ENCODE peak calls at places on chromosomes 16 and 17, in ten cellular contexts. W is uterus, B is fibroblast of mammary gland, L is colonic mucosa, K is MM.1S, Q is Peyer's patch, R is foreskin fibroblast, M is left ventricle myocardium inferior, V is sigmoid colon, I is astrocyte of the spinal cord. C is an unnamed sample.

GRCh38 chr16:65905326-65905725 is 461.2 kb upstream of the CDH5 start:
- DNase-seq in R (no peak), V (no peak), L (no peak), B (no peak), K (no peak), W (no peak), Q (no peak), I (no peak), M (no peak), C (no peak)

GRCh38 chr17:77553459-77554066 is 404.9 kb upstream of the TNRC6C start:
- DNase-seq in I (no peak), K (no peak), M (no peak), R (no peak), W (no peak), L (no peak), V (no peak), Q (no peak), B (no peak), C (no peak)

GRCh38 chr17:67138392-67138791 is 94.0 kb downstream of the CACNG1 start:
- DNase-seq in Q (no peak), I (no peak), R (no peak), M (no peak), L (no peak), B (no peak), V (no peak), W (no peak), K (no peak), C (no peak)

GRCh38 chr17:3003401-3004149 is 59.8 kb downstream of the OR1D5 start:
- DNase-seq in L (peak), M (peak), Q (no peak), R (no peak), K (no peak), I (no peak), W (peak), V (peak), B (no peak), C (no peak)

GRCh38 chr17:8071496-8071895 is 16.0 kb downstream of the ALOX12B start:
- DNase-seq in V (no peak), B (no peak), I (no peak), M (no peak), W (no peak), L (no peak), Q (no peak), K (no peak), R (no peak), C (no peak)

GRCh38 chr16:77657016-77657415 is 65.3 kb upstream of the NUDT7 start:
- DNase-seq in W (no peak), I (peak), Q (no peak), L (no peak), B (peak), R (no peak), K (no peak), M (no peak), V (no peak), C (no peak)

GRCh38 chr17:50844117-50844700 is 8.8 kb downstream of the WFIKKN2 start:
- DNase-seq in R (no peak), W (no peak), I (no peak), K (no peak), B (no peak), Q (no peak), M (no peak), L (no peak), V (no peak), C (no peak)

GRCh38 chr16:3536271-3536671 is 35.5 kb downstream of the CLUAP1 start:
- DNase-seq in I (peak), K (no peak), V (no peak), W (no peak), B (peak), R (peak), Q (no peak), L (no peak), M (no peak), C (no peak)

GRCh38 chr17:2055494-2056220 is 754 bp downstream of the HIC1 start:
- DNase-seq in V (peak), L (no peak), M (no peak), I (peak), K (no peak), B (no peak), R (no peak), Q (peak), W (peak), C (no peak)

GRCh38 chr16:65947951-65948350 is 418.5 kb upstream of the CDH5 start:
- DNase-seq in I (no peak), B (no peak), M (no peak), K (no peak), R (no peak), V (no peak), W (no peak), Q (no peak), L (no peak), C (no peak)

GRCh38 chr17:59572301-59572924 is 7.0 kb downstream of the DHX40 start:
- DNase-seq in L (no peak), Q (no peak), R (peak), K (no peak), V (no peak), W (no peak), B (peak), I (no peak), M (no peak), C (no peak)

GRCh38 chr16:66590322-66590721 is 11.1 kb downstream of the CMTM2 start:
- DNase-seq in R (no peak), W (no peak), K (peak), I (no peak), V (no peak), L (no peak), M (no peak), Q (no peak), B (no peak), C (no peak)

GRCh38 chr16:25692307-25692706 is 548 bp downstream of the HS3ST4 start:
- DNase-seq in W (no peak), V (no peak), R (no peak), M (no peak), Q (no peak), B (no peak), K (no peak), I (no peak), L (no peak), C (no peak)

GRCh38 chr16:82845076-82845475 is 218.3 kb downstream of the CDH13 start:
- DNase-seq in K (no peak), W (no peak), B (no peak), R (no peak), L (no peak), V (no peak), Q (no peak), I (no peak), M (no peak), C (no peak)

GRCh38 chr17:75693500-75694481 is 26.7 kb downstream of the SAP30BP start:
- DNase-seq in Q (peak), M (peak), W (peak), K (no peak), I (peak), R (peak), L (no peak), B (peak), V (peak), C (peak)

GRCh38 chr17:7839890-7840260 is 5.9 kb downstream of the KDM6B start:
- DNase-seq in W (no peak), V (peak), L (no peak), B (peak), R (no peak), Q (no peak), K (no peak), I (peak), M (no peak), C (no peak)

GRCh38 chr17:55699178-55699865 is 23.3 kb downstream of the TMEM100 start:
- DNase-seq in K (no peak), Q (no peak), R (no peak), L (no peak), I (no peak), M (no peak), B (no peak), V (no peak), W (peak), C (no peak)

GRCh38 chr16:74586948-74587347 is 20.0 kb downstream of the GLG1 start:
- DNase-seq in K (no peak), R (no peak), L (no peak), V (no peak), M (no peak), I (no peak), Q (no peak), B (no peak), W (no peak), C (no peak)

GRCh38 chr17:39775075-39775474 is 37.3 kb downstream of the GRB7 start:
- DNase-seq in K (peak), W (no peak), M (no peak), Q (no peak), V (no peak), B (no peak), I (no peak), L (no peak), R (no peak), C (no peak)

GRCh38 chr17:55348749-55349354 is 72.8 kb downstream of the MMD start:
- DNase-seq in I (peak), W (peak), K (peak), R (peak), Q (no peak), V (peak), L (peak), B (peak), M (no peak), C (no peak)

GRCh38 chr16:87391324-87391949 is 699 bp upstream of the MAP1LC3B start:
- DNase-seq in I (no peak), L (peak), K (no peak), B (peak), M (peak), W (peak), Q (peak), V (peak), R (peak), C (no peak)

GRCh38 chr17:13074026-13074425 is 56.2 kb upstream of the ELAC2 start:
- DNase-seq in W (no peak), L (no peak), K (no peak), Q (no peak), R (peak), M (no peak), B (peak), V (no peak), I (peak), C (no peak)

GRCh38 chr16:46757339-46758050 is 9.4 kb upstream of the MYLK3 start:
- DNase-seq in R (no peak), M (peak), V (no peak), K (no peak), B (no peak), Q (no peak), W (no peak), L (no peak), I (no peak), C (no peak)

GRCh38 chr17:34000639-34001038 is 254.4 kb upstream of the CCL2 start:
- DNase-seq in Q (no peak), B (no peak), V (no peak), M (no peak), W (no peak), L (no peak), K (no peak), R (no peak), I (no peak), C (no peak)

GRCh38 chr17:74605361-74605760 is 13.3 kb upstream of the CD300LD start:
- DNase-seq in K (no peak), L (no peak), Q (no peak), M (peak), W (peak), B (peak), R (peak), V (peak), I (peak), C (peak)

GRCh38 chr17:65584604-65585521 is 23.4 kb upstream of the AXIN2 start:
- DNase-seq in M (peak), I (no peak), W (no peak), Q (no peak), V (no peak), R (no peak), L (no peak), B (no peak), K (no peak), C (no peak)

GRCh38 chr16:28263305-28263704 is 29.0 kb upstream of the SBK1 start:
- DNase-seq in M (no peak), I (no peak), W (no peak), R (no peak), B (no peak), V (no peak), L (no peak), K (no peak), Q (no peak), C (no peak)

GRCh38 chr16:56610017-56610608 is 1.7 kb downstream of the MT2A start:
- DNase-seq in R (peak), Q (peak), L (peak), V (peak), I (peak), K (no peak), M (no peak), W (peak), B (peak), C (peak)

GRCh38 chr17:63441654-63442053 is 4.5 kb downstream of the CYB561 start:
- DNase-seq in K (no peak), Q (no peak), B (no peak), V (no peak), W (no peak), M (no peak), I (no peak), L (no peak), R (no peak), C (no peak)

GRCh38 chr16:16036359-16036792 is 87.0 kb downstream of the ABCC1 start:
- DNase-seq in B (no peak), M (no peak), K (no peak), W (no peak), V (no peak), I (no peak), Q (no peak), R (no peak), L (no peak), C (no peak)

GRCh38 chr17:16251556-16251955 is 34.5 kb downstream of the PIGL start:
- DNase-seq in I (no peak), M (no peak), V (no peak), K (no peak), L (no peak), R (no peak), W (no peak), B (no peak), Q (no peak), C (no peak)

DNA sequence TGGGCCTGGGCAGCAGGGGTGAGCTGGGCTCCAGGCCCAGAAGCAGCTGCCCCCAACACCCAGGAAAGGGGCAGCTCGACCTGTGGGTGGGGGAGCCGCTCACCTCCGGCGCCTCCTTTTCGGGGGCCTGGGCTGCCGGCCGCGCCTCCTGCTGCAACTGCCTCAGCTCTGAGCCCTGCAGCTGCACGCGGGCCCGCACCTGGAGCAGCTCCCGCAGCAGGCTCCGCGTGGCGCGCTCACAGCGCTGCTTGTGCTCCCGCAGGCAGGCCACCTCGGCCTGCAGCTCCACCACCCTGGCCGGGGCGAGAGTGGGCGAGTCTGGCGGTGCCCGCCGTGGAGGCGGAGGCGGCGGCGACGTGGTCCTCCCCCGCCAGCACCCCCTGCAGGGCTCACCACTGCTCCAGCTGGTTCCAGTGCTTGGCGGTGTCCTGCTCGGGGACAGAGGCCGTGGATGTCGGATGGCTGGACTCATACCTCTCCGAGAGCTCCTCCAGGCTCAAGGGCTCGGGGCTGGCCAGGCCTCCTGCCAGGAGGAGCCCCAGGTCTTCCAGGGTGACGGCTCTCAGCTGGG is 868 bp downstream of the CCDC154 start:
- DNase-seq in Q (no peak), W (no peak), L (no peak), R (no peak), K (no peak), I (no peak), V (no peak), B (no peak), M (no peak), C (no peak)
- TF ChIP-seq CTCF in Q (no peak), W (no peak), L (no peak), R (no peak), K (no peak), I (no peak), V (no peak), B (no peak), M (no peak), C (no peak)

DNA sequence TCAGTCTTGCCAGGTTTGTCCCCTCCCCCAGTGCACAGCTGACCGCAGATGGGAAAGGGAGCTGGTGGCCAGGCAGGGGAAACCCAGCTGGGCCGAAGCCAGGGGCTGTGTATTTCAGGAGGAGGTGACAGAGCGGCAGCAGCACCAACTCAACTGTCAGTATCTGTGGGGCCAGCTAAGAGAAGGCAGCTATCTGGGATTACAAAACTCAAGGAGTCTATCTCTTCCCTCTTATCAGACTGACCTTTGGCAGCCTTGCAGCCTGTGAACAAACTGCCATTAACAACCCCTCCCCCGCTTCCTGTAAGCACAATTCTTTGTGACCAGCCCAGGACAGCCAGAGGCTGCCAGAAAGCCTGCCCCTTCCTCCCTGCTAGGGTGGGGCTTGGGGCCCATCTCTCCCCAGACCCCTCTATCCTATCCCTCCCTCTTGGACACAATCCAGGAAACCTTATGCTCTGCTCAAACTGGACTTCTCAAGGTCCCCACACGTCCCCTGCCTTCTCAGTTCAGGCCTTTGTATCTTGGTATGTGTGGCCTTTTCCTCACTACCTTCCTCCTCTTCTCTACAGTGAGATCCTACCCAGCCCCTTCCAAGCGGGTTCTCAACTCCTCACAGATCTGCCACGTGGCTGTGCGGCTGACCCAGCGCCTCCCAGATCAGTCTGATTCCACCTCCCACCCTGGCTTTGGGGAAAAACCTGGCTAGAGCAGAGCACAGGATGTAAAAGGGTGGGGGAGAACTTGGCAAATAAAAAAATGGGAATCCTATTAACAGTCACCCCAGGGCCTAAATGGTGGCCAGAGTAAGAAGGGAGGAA is 10.5 kb downstream of the ST3GAL2 start:
- DNase-seq in W (peak), K (peak), R (peak), V (peak), M (peak), B (peak), L (peak), I (peak), Q (peak), C (peak)
- H3K4me3 ChIP-seq in W (no peak), K (peak), R (no peak), V (no peak), M (peak), B (no peak), L (no peak), I (no peak), Q (peak), C (no peak)

GRCh38 chr16:71500964-71501363 is 11.8 kb upstream of the ZNF19 start:
- DNase-seq in M (no peak), Q (no peak), V (no peak), I (no peak), W (no peak), R (no peak), K (no peak), B (no peak), L (no peak), C (no peak)
- TF ChIP-seq CTCF in M (no peak), Q (no peak), V (no peak), I (no peak), W (no peak), R (no peak), K (no peak), B (no peak), L (no peak), C (no peak)

GRCh38 chr16:17396762-17397498 is 73.8 kb downstream of the XYLT1 start:
- DNase-seq in M (no peak), W (peak), R (peak), V (no peak), Q (peak), I (peak), K (no peak), B (peak), L (peak), C (no peak)
- H3K4me3 ChIP-seq in M (no peak), W (no peak), R (no peak), V (no peak), Q (no peak), I (no peak), K (no peak), B (no peak), L (no peak), C (no peak)

DNA sequence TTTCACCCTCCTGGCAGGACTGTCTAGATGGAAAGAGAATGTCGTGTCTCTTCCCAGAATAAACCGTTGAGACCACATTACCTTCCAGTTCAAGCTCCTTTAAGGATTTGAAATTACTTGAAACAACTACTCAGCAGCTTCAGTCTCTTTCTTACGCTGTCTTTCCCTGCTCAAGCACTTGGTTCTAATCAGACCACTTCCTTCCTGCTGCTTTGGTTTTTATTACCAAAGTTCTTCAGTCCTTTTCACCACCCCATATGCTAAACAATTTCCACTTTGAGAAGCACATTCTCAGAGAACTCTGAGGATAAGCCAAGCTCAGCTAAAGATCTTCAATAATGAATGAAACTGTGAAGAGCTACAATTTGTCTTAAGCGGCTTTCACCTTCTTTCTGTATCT is 105.4 kb downstream of the STX8 start:
- DNase-seq in I (peak), V (no peak), M (no peak), L (no peak), R (no peak), Q (no peak), B (no peak), W (no peak), K (peak), C (no peak)
- TF ChIP-seq CTCF in I (no peak), V (no peak), M (no peak), L (no peak), R (no peak), Q (no peak), B (no peak), W (no peak), K (no peak), C (no peak)

DNA sequence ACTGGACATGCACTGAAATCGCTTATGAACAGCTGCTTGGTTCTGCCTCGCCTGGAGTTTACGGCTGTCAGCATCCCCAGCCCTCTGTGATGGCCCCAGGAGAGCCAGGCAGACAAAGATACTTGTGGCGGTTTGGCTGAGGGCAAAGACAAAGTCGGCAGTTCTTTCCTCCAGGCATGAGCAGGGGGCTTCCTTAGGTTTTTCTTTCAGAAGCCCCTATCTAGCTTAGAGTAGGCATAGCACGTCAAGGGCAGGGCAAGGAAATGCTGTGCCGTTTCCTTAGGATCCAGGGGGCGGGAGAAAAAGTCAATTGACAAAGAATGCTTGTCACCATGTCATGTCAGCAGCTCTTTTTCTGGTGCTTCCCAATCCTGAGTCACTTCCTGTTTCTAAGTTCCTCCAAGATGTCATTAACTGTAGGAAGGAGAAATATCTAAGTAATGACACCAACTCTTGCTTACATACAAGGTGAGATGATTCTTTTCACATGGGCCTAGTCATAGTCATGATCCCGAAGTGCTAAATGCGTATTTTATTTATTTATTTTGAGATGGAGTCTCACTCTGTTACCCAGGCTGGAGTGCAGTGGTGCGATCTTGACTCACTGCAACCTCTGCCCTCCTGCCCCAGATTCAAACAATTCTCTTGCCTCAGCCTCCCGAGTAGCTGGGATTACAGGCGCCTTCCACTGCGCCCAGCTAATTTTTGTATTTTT is 35.2 kb downstream of the GJC1 start:
- DNase-seq in V (peak), K (no peak), M (no peak), I (peak), Q (no peak), R (peak), B (peak), L (no peak), W (no peak), C (peak)
- H3K4me3 ChIP-seq in V (no peak), K (no peak), M (peak), I (no peak), Q (no peak), R (no peak), B (no peak), L (no peak), W (no peak), C (no peak)

GRCh38 chr17:72387487-72387886 is 266.7 kb downstream of the SOX9 start:
- DNase-seq in I (peak), B (peak), R (peak), W (no peak), L (no peak), M (no peak), Q (no peak), K (no peak), V (no peak), C (peak)
- TF ChIP-seq CTCF in I (no peak), B (no peak), R (no peak), W (no peak), L (no peak), M (no peak), Q (no peak), K (no peak), V (no peak), C (no peak)